ENCODE peak calls at places on chromosomes 12 and 14, in eight cellular contexts. H is K562, U is breast epithelium, Z is GM12892, J is stomach, M is GM12878, D is suprapubic skin, S is SK-N-SH. N is an unnamed sample.

GRCh38 chr12:43968736-43969135 is 132.9 kb downstream of the TMEM117 start:
- DNase-seq in H (no peak), U (no peak), Z (no peak), J (no peak), M (no peak), D (no peak), S (no peak), N (peak)

GRCh38 chr14:63228221-63228620 is 24.0 kb downstream of the RHOJ start:
- DNase-seq in H (no peak), U (no peak), Z (no peak), J (no peak), M (no peak), D (no peak), S (no peak), N (no peak)

GRCh38 chr12:98823012-98823411 is 177.9 kb downstream of the APAF1 start:
- DNase-seq in H (no peak), U (no peak), Z (no peak), J (no peak), M (no peak), D (no peak), S (no peak), N (no peak)

GRCh38 chr14:61759878-61760277 is 2.3 kb upstream of the SNAPC1 start:
- DNase-seq in H (no peak), U (no peak), Z (no peak), J (no peak), M (no peak), D (no peak), S (no peak), N (no peak)

GRCh38 chr14:31243860-31244259 is 36.3 kb upstream of the HECTD1 start:
- DNase-seq in H (no peak), U (no peak), Z (no peak), J (peak), M (no peak), D (no peak), S (no peak), N (no peak)

GRCh38 chr14:96204151-96205058 is at the start of gene BDKRB2:
- DNase-seq in H (peak), U (peak), Z (no peak), J (peak), M (no peak), D (peak), S (peak), N (no peak)

GRCh38 chr12:56487448-56488040 is 417 bp downstream of the GLS2 start:
- DNase-seq in H (no peak), U (no peak), Z (peak), J (peak), M (no peak), D (peak), S (no peak), N (no peak)

GRCh38 chr12:57479376-57480115 is at the start of gene ARHGAP9:
- DNase-seq in H (no peak), U (no peak), Z (no peak), J (no peak), M (peak), D (no peak), S (no peak), N (no peak)

GRCh38 chr12:64729909-64730584 is 29.2 kb downstream of the GNS start:
- DNase-seq in H (no peak), U (no peak), Z (no peak), J (no peak), M (peak), D (no peak), S (no peak), N (no peak)

GRCh38 chr12:47790676-47791350 is 17.8 kb downstream of the SLC48A1 start:
- DNase-seq in H (no peak), U (no peak), Z (no peak), J (no peak), M (no peak), D (no peak), S (no peak), N (no peak)

GRCh38 chr12:58346032-58346632 is 404.8 kb downstream of the ATP23 start:
- DNase-seq in H (peak), U (no peak), Z (peak), J (no peak), M (no peak), D (no peak), S (peak), N (no peak)

GRCh38 chr12:105733579-105733978 is 403.1 kb downstream of the C12orf75 start:
- DNase-seq in H (no peak), U (no peak), Z (no peak), J (no peak), M (no peak), D (no peak), S (no peak), N (no peak)

GRCh38 chr12:75579552-75579951 is 68.1 kb upstream of the KRR1 start:
- DNase-seq in H (no peak), U (no peak), Z (no peak), J (no peak), M (no peak), D (no peak), S (no peak), N (no peak)

GRCh38 chr12:53939141-53940108 is 794 bp downstream of the HOXC13 start:
- DNase-seq in H (no peak), U (no peak), Z (no peak), J (no peak), M (no peak), D (no peak), S (peak), N (no peak)

GRCh38 chr12:3041558-3042164 is 35.5 kb upstream of the TSPAN9 start:
- DNase-seq in H (peak), U (no peak), Z (peak), J (peak), M (peak), D (no peak), S (peak), N (peak)

GRCh38 chr14:103232338-103232808 is 101.7 kb upstream of the EIF5 start:
- DNase-seq in H (no peak), U (no peak), Z (no peak), J (no peak), M (no peak), D (no peak), S (peak), N (no peak)

GRCh38 chr14:47675489-47676300 is at the start of gene MDGA2:
- DNase-seq in H (no peak), U (no peak), Z (no peak), J (no peak), M (no peak), D (no peak), S (peak), N (no peak)

GRCh38 chr12:76784600-76785051 is 20.7 kb downstream of the ZDHHC17 start:
- DNase-seq in H (no peak), U (no peak), Z (no peak), J (no peak), M (no peak), D (no peak), S (no peak), N (no peak)

GRCh38 chr12:11174022-11174421 is 3.0 kb downstream of the SMIM10L1 start:
- DNase-seq in H (no peak), U (no peak), Z (no peak), J (no peak), M (no peak), D (no peak), S (no peak), N (no peak)

GRCh38 chr12:99911076-99911475 is 73.7 kb downstream of the ANKS1B start:
- DNase-seq in H (no peak), U (no peak), Z (no peak), J (no peak), M (no peak), D (no peak), S (no peak), N (no peak)

GRCh38 chr12:25269701-25270100 is 19.0 kb upstream of the KRAS start:
- DNase-seq in H (no peak), U (no peak), Z (no peak), J (no peak), M (peak), D (no peak), S (no peak), N (no peak)

GRCh38 chr12:92300781-92301180 is 155.1 kb upstream of the BTG1 start:
- DNase-seq in H (no peak), U (no peak), Z (no peak), J (no peak), M (no peak), D (no peak), S (no peak), N (no peak)

GRCh38 chr14:62654641-62655040 is 390.6 kb downstream of the KCNH5 start:
- DNase-seq in H (no peak), U (no peak), Z (no peak), J (no peak), M (no peak), D (no peak), S (no peak), N (no peak)

GRCh38 chr14:74608959-74609611 is 3.0 kb downstream of the LTBP2 start:
- DNase-seq in H (peak), U (peak), Z (peak), J (peak), M (peak), D (peak), S (peak), N (peak)

GRCh38 chr12:117331691-117332090 is 29.7 kb downstream of the NOS1 start:
- DNase-seq in H (no peak), U (no peak), Z (no peak), J (no peak), M (no peak), D (no peak), S (no peak), N (no peak)

GRCh38 chr12:109115404-109115757 is 1.0 kb upstream of the ACACB start:
- DNase-seq in H (no peak), U (no peak), Z (no peak), J (no peak), M (no peak), D (no peak), S (no peak), N (no peak)

GRCh38 chr14:104851896-104852663 is 13.0 kb upstream of the CEP170B start:
- DNase-seq in H (peak), U (peak), Z (no peak), J (no peak), M (no peak), D (peak), S (peak), N (no peak)

GRCh38 chr14:104858811-104859426 is 6.1 kb upstream of the CEP170B start:
- DNase-seq in H (no peak), U (peak), Z (no peak), J (no peak), M (no peak), D (peak), S (no peak), N (no peak)

GRCh38 chr14:104856157-104856868 is 8.8 kb upstream of the CEP170B start:
- DNase-seq in H (no peak), U (peak), Z (no peak), J (no peak), M (no peak), D (peak), S (no peak), N (no peak)

GRCh38 chr14:104856869-104857860 is 7.9 kb upstream of the CEP170B start:
- DNase-seq in H (peak), U (peak), Z (no peak), J (no peak), M (no peak), D (peak), S (no peak), N (peak)

GRCh38 chr14:104855532-104856090 is 9.5 kb upstream of the CEP170B start:
- DNase-seq in H (no peak), U (peak), Z (no peak), J (no peak), M (no peak), D (peak), S (peak), N (no peak)
- TF ChIP-seq POLR2AphosphoS5 in H (no peak), U (no peak), Z (no peak), J (no peak), M (no peak), D (no peak), S (no peak), N (no peak)

GRCh38 chr12:124842800-124843510 is 20.7 kb downstream of the SCARB1 start:
- DNase-seq in H (no peak), U (no peak), Z (no peak), J (no peak), M (no peak), D (no peak), S (no peak), N (no peak)
- TF ChIP-seq POLR2AphosphoS5 in H (no peak), U (no peak), Z (no peak), J (no peak), M (no peak), D (no peak), S (no peak), N (no peak)

GRCh38 chr12:83527700-83528281 is 841.1 kb downstream of the TMTC2 start:
- DNase-seq in H (no peak), U (no peak), Z (no peak), J (no peak), M (no peak), D (no peak), S (no peak), N (no peak)
- TF ChIP-seq POLR2AphosphoS5 in H (no peak), U (no peak), Z (no peak), J (no peak), M (no peak), D (no peak), S (no peak), N (no peak)

DNA sequence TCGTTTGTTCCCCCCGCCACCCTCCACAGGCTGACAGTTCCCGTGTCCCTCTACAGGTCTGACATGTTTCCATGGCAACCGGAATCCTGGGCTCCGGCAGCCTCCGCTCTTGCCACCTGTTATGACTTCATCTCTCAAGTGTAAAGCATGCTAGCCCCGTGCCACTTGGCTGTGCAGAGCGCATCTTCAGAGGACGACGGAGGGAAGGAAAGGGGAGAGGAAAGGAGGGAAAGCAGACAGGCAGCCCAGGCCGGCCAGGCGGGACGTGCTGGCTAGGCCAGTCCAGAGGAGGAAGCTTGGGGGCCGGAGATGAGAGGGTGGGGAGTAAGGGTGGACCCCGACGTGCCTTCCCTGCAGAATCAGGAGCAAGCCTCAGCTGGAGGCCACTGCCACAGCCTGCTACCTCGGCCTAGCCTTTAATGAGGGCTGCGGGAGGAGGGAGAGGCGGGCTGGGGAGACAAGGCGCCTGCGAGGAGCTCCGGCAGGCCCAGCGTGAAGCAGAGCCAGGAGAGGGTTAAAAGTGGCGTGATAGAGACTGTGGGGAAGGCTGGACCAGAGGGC is 214.2 kb downstream of the DPF3 start:
- DNase-seq in H (no peak), U (no peak), Z (no peak), J (no peak), M (no peak), D (no peak), S (peak), N (no peak)
- TF ChIP-seq POLR2AphosphoS5 in H (no peak), U (no peak), Z (no peak), J (no peak), M (no peak), D (no peak), S (no peak), N (no peak)

N was measured in SK-N-MC.